ENCODE peak calls at places on chromosomes 11 and 22, in seven cellular contexts. U, G, A, Q, N, H and R are unnamed samples.
A peak's percentile ranks its signal among the peaks of the same experiment; 100 is the strongest.

GRCh38 chr22:37309221-37310074 is 27.1 kb downstream of the CYTH4 start:
- DNase-seq in U (no peak), G (no peak), A (no peak), Q (no peak), N (peak; percentile 77), H (peak; percentile 39), R (no peak)

GRCh38 chr22:50711446-50712340 is 26.3 kb upstream of the ACR start:
- DNase-seq in U (no peak), G (no peak), A (no peak), Q (no peak), N (no peak), H (no peak), R (no peak)

GRCh38 chr11:119754656-119755350 is 25.8 kb upstream of the NECTIN1 start:
- DNase-seq in U (no peak), G (no peak), A (no peak), Q (no peak), N (no peak), H (no peak), R (no peak)

GRCh38 chr11:122882189-122882808 is at the start of gene JHY:
- DNase-seq in U (peak; percentile 47), G (no peak), A (no peak), Q (no peak), N (no peak), H (peak; percentile 35), R (peak; percentile 2)

GRCh38 chr11:32602657-32603410 is 19.2 kb downstream of the EIF3M start:
- DNase-seq in U (no peak), G (no peak), A (no peak), Q (no peak), N (peak; percentile 14), H (no peak), R (peak; percentile 52)

GRCh38 chr11:2498750-2499149 is 53.9 kb downstream of the KCNQ1 start:
- DNase-seq in U (no peak), G (no peak), A (no peak), Q (no peak), N (no peak), H (no peak), R (no peak)

GRCh38 chr11:66371627-66372415 is at the start of gene SLC29A2:
- DNase-seq in U (peak; percentile 72), G (peak; percentile 47), A (peak; percentile 57), Q (no peak), N (peak; percentile 69), H (no peak), R (no peak)

GRCh38 chr11:1119282-1120146 is 38.2 kb upstream of the MUC5AC start:
- DNase-seq in U (no peak), G (no peak), A (no peak), Q (no peak), N (no peak), H (no peak), R (no peak)

GRCh38 chr11:34068098-34068497 is 16.6 kb downstream of the CAPRIN1 start:
- DNase-seq in U (no peak), G (no peak), A (no peak), Q (no peak), N (no peak), H (peak; percentile 29), R (peak; percentile 75)

GRCh38 chr22:43553451-43554258 is 141.8 kb downstream of the MPPED1 start:
- DNase-seq in U (no peak), G (no peak), A (no peak), Q (no peak), N (no peak), H (no peak), R (no peak)

GRCh38 chr11:62771144-62772021 is at the start of gene TAF6L:
- DNase-seq in U (peak; percentile 98), G (peak; percentile 91), A (peak; percentile 93), Q (peak; percentile 99), N (peak; percentile 97), H (peak; percentile 98), R (peak; percentile 96)

GRCh38 chr22:33002035-33002434 is 56.1 kb downstream of the SYN3 start:
- DNase-seq in U (no peak), G (no peak), A (no peak), Q (no peak), N (no peak), H (no peak), R (no peak)

GRCh38 chr11:63996512-63996911 is 10.3 kb downstream of the OTUB1 start:
- DNase-seq in U (no peak), G (no peak), A (no peak), Q (no peak), N (no peak), H (no peak), R (no peak)

GRCh38 chr11:110340427-110340826 is 44.0 kb upstream of the RDX start:
- DNase-seq in U (no peak), G (no peak), A (no peak), Q (no peak), N (no peak), H (no peak), R (no peak)

GRCh38 chr11:72826191-72826941 is 12.2 kb downstream of the ATG16L2 start:
- DNase-seq in U (no peak), G (no peak), A (no peak), Q (peak; percentile 17), N (no peak), H (no peak), R (no peak)

GRCh38 chr11:35927730-35928129 is 16.1 kb upstream of the LDLRAD3 start:
- DNase-seq in U (no peak), G (no peak), A (no peak), Q (peak; percentile 67), N (peak; percentile 11), H (no peak), R (peak; percentile 65)

GRCh38 chr11:69054397-69055211 is 5.9 kb downstream of the TPCN2 start:
- DNase-seq in U (no peak), G (no peak), A (no peak), Q (no peak), N (no peak), H (no peak), R (no peak)

GRCh38 chr11:129077191-129077590 is 114.9 kb downstream of the ARHGAP32 start:
- DNase-seq in U (no peak), G (no peak), A (no peak), Q (no peak), N (no peak), H (peak; percentile 2), R (no peak)

GRCh38 chr22:39592104-39593060 is 21.8 kb downstream of the CACNA1I start:
- DNase-seq in U (peak; percentile 64), G (peak; percentile 65), A (no peak), Q (peak; percentile 97), N (no peak), H (peak; percentile 93), R (peak; percentile 56)

GRCh38 chr22:19463491-19464469 is 15.2 kb downstream of the UFD1 start:
- DNase-seq in U (no peak), G (no peak), A (no peak), Q (no peak), N (no peak), H (peak; percentile 91), R (peak; percentile 64)

GRCh38 chr22:19063581-19064353 is 58.4 kb downstream of the DGCR2 start:
- DNase-seq in U (no peak), G (no peak), A (no peak), Q (peak; percentile 47), N (no peak), H (no peak), R (no peak)

GRCh38 chr11:13030857-13031256 is 21.7 kb downstream of the RASSF10 start:
- DNase-seq in U (peak; percentile 28), G (no peak), A (no peak), Q (no peak), N (no peak), H (no peak), R (no peak)

GRCh38 chr22:28547132-28547842 is 132.4 kb downstream of the TTC28 start:
- DNase-seq in U (no peak), G (no peak), A (no peak), Q (no peak), N (no peak), H (peak; percentile 81), R (peak; percentile 82)

GRCh38 chr11:125935629-125936199 is 10.1 kb upstream of the VSIG10L2 start:
- DNase-seq in U (no peak), G (no peak), A (no peak), Q (no peak), N (no peak), H (no peak), R (peak; percentile 59)

GRCh38 chr22:23137905-23138520 is 3.8 kb downstream of the RSPH14 start:
- DNase-seq in U (no peak), G (no peak), A (no peak), Q (no peak), N (peak; percentile 82), H (peak; percentile 40), R (no peak)

GRCh38 chr22:24200616-24201212 is 19.4 kb downstream of the SUSD2 start:
- DNase-seq in U (no peak), G (no peak), A (no peak), Q (no peak), N (no peak), H (peak; percentile 65), R (peak; percentile 74)

GRCh38 chr11:68650801-68651200 is 33.5 kb upstream of the GAL start:
- DNase-seq in U (no peak), G (no peak), A (no peak), Q (no peak), N (no peak), H (no peak), R (no peak)

GRCh38 chr11:8257003-8257664 is 6.5 kb downstream of the LMO1 start:
- DNase-seq in U (no peak), G (peak; percentile 92), A (no peak), Q (no peak), N (no peak), H (no peak), R (no peak)

GRCh38 chr11:6616596-6617250 is 2.5 kb downstream of the TPP1 start:
- DNase-seq in U (no peak), G (no peak), A (no peak), Q (no peak), N (no peak), H (no peak), R (no peak)

GRCh38 chr11:93936416-93936815 is 84.7 kb upstream of the HEPHL1 start:
- DNase-seq in U (no peak), G (no peak), A (no peak), Q (no peak), N (no peak), H (no peak), R (no peak)

GRCh38 chr11:27401280-27401679 is 38.3 kb upstream of the CCDC34 start:
- DNase-seq in U (no peak), G (no peak), A (no peak), Q (no peak), N (no peak), H (no peak), R (no peak)

GRCh38 chr22:17120711-17121234 is 387 bp downstream of the TMEM121B start:
- DNase-seq in U (no peak), G (no peak), A (no peak), Q (no peak), N (peak; percentile 3), H (peak; percentile 16), R (no peak)